ENCODE peak calls at places on chromosomes 16 and 17, in seven cellular contexts. B, K, Y, G, P, V and H are unnamed samples. For H3K4me1, the result is how much of the 10 kb centered on the place peaks cover.

GRCh38 chr17:42843358-42843934 is 934 bp upstream of the AOC2 start:
- DNase-seq in B (peak), K (peak), Y (peak), G (no peak), P (peak), V (peak), H (peak)

GRCh38 chr16:77414752-77415231 is 20.0 kb downstream of the ADAMTS18 start:
- DNase-seq in B (no peak), K (peak), Y (no peak), G (no peak), P (no peak), V (no peak), H (no peak)

GRCh38 chr16:69865701-69866100 is 85.4 kb upstream of the CLEC18A start:
- DNase-seq in B (no peak), K (peak), Y (peak), G (no peak), P (no peak), V (peak), H (no peak)

GRCh38 chr17:77119668-77120301 is 21.0 kb upstream of the SEC14L1 start:
- DNase-seq in B (no peak), K (no peak), Y (no peak), G (no peak), P (no peak), V (no peak), H (no peak)

GRCh38 chr16:998211-998610 is 16.6 kb downstream of the SOX8 start:
- DNase-seq in B (no peak), K (no peak), Y (no peak), G (no peak), P (no peak), V (no peak), H (no peak)

GRCh38 chr17:4499431-4500187 is 928 bp downstream of the SPNS2 start:
- DNase-seq in B (no peak), K (no peak), Y (peak), G (no peak), P (no peak), V (peak), H (peak)

GRCh38 chr17:45783593-45784292 is 377 bp upstream of the CRHR1 start:
- DNase-seq in B (peak), K (no peak), Y (peak), G (no peak), P (no peak), V (peak), H (no peak)

GRCh38 chr17:74865504-74866197 is 6.0 kb upstream of the GRIN2C start:
- DNase-seq in B (no peak), K (no peak), Y (no peak), G (no peak), P (no peak), V (peak), H (no peak)

GRCh38 chr17:78855561-78856165 is 15.0 kb upstream of the USP36 start:
- DNase-seq in B (no peak), K (no peak), Y (no peak), G (no peak), P (no peak), V (no peak), H (no peak)

GRCh38 chr17:28746611-28747045 is 2.8 kb downstream of the TRAF4 start:
- DNase-seq in B (peak), K (no peak), Y (peak), G (no peak), P (no peak), V (peak), H (peak)

GRCh38 chr17:37708616-37709212 is 36.1 kb downstream of the HNF1B start:
- DNase-seq in B (peak), K (peak), Y (no peak), G (no peak), P (no peak), V (no peak), H (peak)
- H3K4me1 ChIP-seq in B (under half), K (under half), Y (under half), G (under half), P (under half), V (under half), H (under half)

GRCh38 chr17:61401280-61402072 is 1.8 kb downstream of the TBX2 start:
- DNase-seq in B (no peak), K (peak), Y (peak), G (no peak), P (no peak), V (no peak), H (no peak)
- TF ChIP-seq EZH2 in B (peak), K (no peak), Y (peak), G (no peak), P (no peak), V (peak), H (no peak)

DNA sequence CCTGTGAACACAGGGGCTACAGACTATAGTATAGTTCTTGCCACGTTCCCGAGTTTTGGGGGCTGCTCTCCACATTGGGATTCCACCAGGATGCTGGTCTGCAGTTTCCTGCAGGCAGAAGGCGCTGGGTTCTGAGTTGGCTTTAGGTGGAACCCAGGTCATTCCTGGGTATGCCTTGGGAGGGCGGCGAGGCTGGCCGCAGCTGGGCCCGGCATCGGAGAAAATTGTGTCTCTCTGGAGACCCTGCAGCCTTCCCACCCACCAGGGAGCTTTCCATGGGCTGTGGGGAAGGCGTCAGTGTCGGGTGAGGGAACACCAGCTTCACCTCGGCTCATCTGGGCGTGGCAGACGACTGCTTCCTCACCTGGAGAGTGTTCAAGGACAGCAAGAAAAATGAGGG is 183.6 kb downstream of the RAB11FIP4 start:
- DNase-seq in B (no peak), K (no peak), Y (no peak), G (no peak), P (no peak), V (no peak), H (no peak)
- H3K4me1 ChIP-seq in B (under half), K (half or more), Y (under half), G (under half), P (under half), V (under half), H (half or more)

DNA sequence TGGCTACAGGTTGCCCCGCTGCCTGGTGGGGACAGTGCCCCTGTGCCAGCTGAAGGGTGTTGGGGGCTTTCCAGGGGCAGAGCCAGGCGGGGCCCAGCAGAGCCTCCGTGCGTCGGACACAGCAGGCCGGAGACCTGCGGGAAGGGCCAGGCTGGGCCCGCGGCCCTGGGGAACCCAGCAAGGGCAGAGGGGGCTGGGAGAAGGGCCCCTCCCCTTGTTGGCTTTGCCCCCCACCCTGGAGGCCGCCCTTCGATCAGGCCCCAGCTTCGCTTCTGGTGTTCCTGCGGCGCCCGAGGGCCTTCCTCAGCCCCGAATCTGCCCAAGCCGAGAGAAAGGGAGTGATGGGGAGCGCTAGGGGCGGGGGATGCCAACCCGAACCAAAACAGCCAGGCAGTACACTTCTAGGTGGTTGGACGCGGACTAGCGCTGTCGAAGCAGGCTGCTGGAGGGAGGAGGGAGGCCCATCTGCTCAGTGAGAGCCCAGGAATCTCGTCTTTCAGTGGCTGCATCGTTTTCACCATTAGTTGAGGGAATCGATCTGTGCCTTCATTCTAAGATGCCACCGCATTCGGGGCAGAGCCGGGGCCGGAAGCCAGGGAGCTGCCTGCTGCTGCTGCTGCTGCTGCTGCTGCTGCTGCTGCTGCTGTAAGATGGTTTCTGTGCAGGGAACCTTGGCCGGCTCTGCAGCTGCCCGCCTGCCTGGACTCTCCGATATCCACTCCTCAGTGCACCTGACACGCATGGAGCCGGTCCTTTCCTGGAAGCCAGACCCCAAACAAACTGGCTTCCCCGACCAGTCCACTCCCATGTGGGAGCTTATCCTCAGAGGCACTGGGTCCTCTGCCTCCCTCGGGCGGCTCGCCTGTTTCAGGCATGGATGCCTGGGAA is 1.6 kb downstream of the JPH3 start:
- DNase-seq in B (no peak), K (no peak), Y (peak), G (no peak), P (no peak), V (peak), H (no peak)
- TF ChIP-seq EZH2 in B (no peak), K (no peak), Y (no peak), G (no peak), P (no peak), V (no peak), H (no peak)

GRCh38 chr16:82631701-82632685 is 5.2 kb downstream of the CDH13 start:
- DNase-seq in B (no peak), K (no peak), Y (peak), G (no peak), P (no peak), V (peak), H (no peak)

GRCh38 chr16:82629441-82630027 is 2.8 kb downstream of the CDH13 start:
- DNase-seq in B (no peak), K (peak), Y (peak), G (no peak), P (no peak), V (peak), H (no peak)

GRCh38 chr16:82628741-82629140 is 2.0 kb downstream of the CDH13 start:
- DNase-seq in B (no peak), K (no peak), Y (no peak), G (no peak), P (no peak), V (no peak), H (no peak)

GRCh38 chr16:82630688-82631087 is 3.9 kb downstream of the CDH13 start:
- DNase-seq in B (no peak), K (peak), Y (no peak), G (no peak), P (no peak), V (no peak), H (no peak)

GRCh38 chr16:82630219-82630618 is 3.5 kb downstream of the CDH13 start:
- DNase-seq in B (no peak), K (peak), Y (no peak), G (no peak), P (no peak), V (no peak), H (no peak)
- H3K4me1 ChIP-seq in B (under half), K (half or more), Y (under half), G (under half), P (under half), V (under half), H (under half)

DNA sequence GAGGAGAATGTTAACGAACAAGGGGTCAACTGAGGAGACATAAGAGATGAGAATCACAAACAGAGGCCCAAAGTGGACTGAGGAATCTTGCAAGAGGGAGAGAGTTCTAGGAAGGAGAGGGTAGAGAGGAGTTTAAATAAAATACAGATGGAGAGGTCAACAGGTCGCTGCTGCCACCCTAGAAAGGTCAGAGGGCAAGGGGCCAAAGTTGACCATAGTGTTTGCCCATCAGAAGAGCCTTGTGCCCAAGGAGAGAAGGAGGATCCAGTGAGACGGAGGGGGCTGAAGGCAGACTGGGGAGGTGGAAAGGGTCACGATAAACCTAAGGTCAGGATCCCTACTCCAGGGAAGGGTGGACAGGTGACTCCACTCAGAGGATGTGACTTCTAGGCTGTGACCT is 6.9 kb upstream of the ITGA3 start:
- DNase-seq in B (no peak), K (no peak), Y (no peak), G (no peak), P (no peak), V (no peak), H (no peak)
- TF ChIP-seq EZH2 in B (no peak), K (no peak), Y (no peak), G (no peak), P (no peak), V (no peak), H (no peak)

GRCh38 chr17:38873646-38874380 is 4.0 kb downstream of the LASP1 start:
- DNase-seq in B (no peak), K (peak), Y (peak), G (no peak), P (no peak), V (no peak), H (peak)

GRCh38 chr17:38871247-38871991 is 1.6 kb downstream of the LASP1 start:
- DNase-seq in B (peak), K (peak), Y (peak), G (peak), P (no peak), V (peak), H (peak)

GRCh38 chr17:38872671-38873385 is 3.0 kb downstream of the LASP1 start:
- DNase-seq in B (peak), K (peak), Y (no peak), G (no peak), P (no peak), V (no peak), H (no peak)

GRCh38 chr17:38870259-38871165 is 654 bp downstream of the LASP1 start:
- DNase-seq in B (peak), K (peak), Y (peak), G (no peak), P (no peak), V (peak), H (peak)

GRCh38 chr17:38871992-38872605 is 2.2 kb downstream of the LASP1 start:
- DNase-seq in B (no peak), K (no peak), Y (no peak), G (no peak), P (no peak), V (no peak), H (no peak)
- H3K4me1 ChIP-seq in B (under half), K (half or more), Y (under half), G (under half), P (half or more), V (under half), H (half or more)

GRCh38 chr16:3058173-3059030 is 7.0 kb upstream of the IL32 start:
- DNase-seq in B (peak), K (peak), Y (peak), G (no peak), P (peak), V (peak), H (peak)
- TF ChIP-seq EZH2 in B (no peak), K (no peak), Y (no peak), G (no peak), P (no peak), V (no peak), H (no peak)